ENCODE peak calls at places on chromosomes 13 and 19, in six cellular contexts. N is AG09319; V is Peyer's patch; Y is central memory CD4-positive, alpha-beta T cell; W is NCI-H2107; P is esophagus muscularis mucosa. R is an unnamed sample.

GRCh38 chr19:13102666-13103584 is at the start of gene LYL1:
- DNase-seq in V (peak), W (no peak), P (no peak), Y (no peak), N (no peak), R (no peak)

GRCh38 chr19:3335431-3336350 is 30.7 kb upstream of the NFIC start:
- DNase-seq in Y (no peak), V (peak), W (no peak), N (no peak), P (peak), R (no peak)

GRCh38 chr13:41017744-41018582 is 1.2 kb downstream of the ELF1 start:
- DNase-seq in Y (no peak), N (no peak), P (no peak), W (no peak), V (no peak), R (no peak)

GRCh38 chr19:1513492-1514294 is 874 bp upstream of the ADAMTSL5 start:
- DNase-seq in N (peak), P (no peak), W (no peak), Y (peak), V (peak), R (no peak)

GRCh38 chr19:12194827-12195500 is 32.1 kb downstream of the ZNF136 start:
- DNase-seq in V (peak), W (no peak), N (no peak), Y (peak), P (peak), R (no peak)

GRCh38 chr13:110520431-110521295 is 40.9 kb downstream of the RAB20 start:
- DNase-seq in Y (no peak), P (peak), N (peak), V (peak), W (no peak), R (peak)

GRCh38 chr13:111586291-111586690 is 265.8 kb downstream of the TEX29 start:
- DNase-seq in V (no peak), N (no peak), W (no peak), Y (no peak), P (no peak), R (no peak)

GRCh38 chr13:44249439-44249838 is 124.2 kb upstream of the SERP2 start:
- DNase-seq in P (no peak), Y (no peak), W (no peak), N (no peak), V (no peak), R (no peak)

GRCh38 chr13:51241720-51242119 is 19.5 kb downstream of the FAM124A start:
- DNase-seq in Y (no peak), V (no peak), N (no peak), W (no peak), P (no peak), R (no peak)

GRCh38 chr13:77239312-77239711 is 87.6 kb downstream of the MYCBP2 start:
- DNase-seq in P (no peak), W (no peak), Y (no peak), N (no peak), V (no peak), R (no peak)

GRCh38 chr19:5094768-5095567 is 126.1 kb downstream of the KDM4B start:
- DNase-seq in N (no peak), W (no peak), Y (no peak), V (no peak), P (no peak), R (no peak)

GRCh38 chr19:12840091-12841079 is 2.1 kb downstream of the MAST1 start:
- DNase-seq in Y (no peak), V (peak), P (no peak), W (no peak), N (no peak), R (no peak)

GRCh38 chr13:21594715-21595545 is 9.0 kb downstream of the MICU2 start:
- DNase-seq in Y (no peak), V (no peak), N (no peak), P (no peak), W (no peak), R (no peak)

GRCh38 chr19:36837902-36838783 is at the start of gene ZNF790:
- DNase-seq in Y (peak), N (peak), W (peak), V (peak), P (peak), R (peak)

GRCh38 chr19:55080915-55081772 is 5.5 kb downstream of the EPS8L1 start:
- DNase-seq in N (no peak), W (no peak), P (no peak), Y (peak), V (peak), R (no peak)

GRCh38 chr19:50858896-50859295 is 4.2 kb downstream of the KLK3 start:
- DNase-seq in V (peak), N (no peak), Y (no peak), W (peak), P (no peak), R (no peak)

GRCh38 chr13:51832471-51833152 is 12.4 kb downstream of the TMEM272 start:
- DNase-seq in P (no peak), W (no peak), V (peak), Y (peak), N (no peak), R (no peak)

GRCh38 chr19:40358773-40359172 is 10.3 kb downstream of the PLD3 start:
- DNase-seq in V (peak), P (no peak), N (no peak), W (no peak), Y (no peak), R (no peak)

GRCh38 chr19:51830263-51830662 is 35.3 kb downstream of the FPR3 start:
- DNase-seq in Y (no peak), W (no peak), N (no peak), V (no peak), P (no peak), R (no peak)

GRCh38 chr13:36086117-36086516 is 45.1 kb downstream of the DCLK1 start:
- DNase-seq in W (no peak), V (no peak), Y (no peak), N (no peak), P (no peak), R (no peak)

GRCh38 chr19:48698046-48698445 is 2.3 kb downstream of the FUT2 start:
- DNase-seq in W (no peak), V (no peak), Y (no peak), N (no peak), P (no peak), R (no peak)

GRCh38 chr13:51360489-51360888 is 21.0 kb downstream of the SERPINE3 start:
- DNase-seq in Y (no peak), P (no peak), V (no peak), N (no peak), W (peak), R (no peak)

GRCh38 chr19:53308339-53308811 is 25.2 kb upstream of the ZNF845 start:
- DNase-seq in V (no peak), W (no peak), N (no peak), P (no peak), Y (no peak), R (no peak)

GRCh38 chr13:77492982-77493381 is 42.5 kb upstream of the SCEL start:
- DNase-seq in Y (no peak), P (no peak), W (no peak), N (no peak), V (no peak), R (no peak)

GRCh38 chr13:75771818-75772217 is 135.7 kb downstream of the LMO7 start:
- DNase-seq in Y (no peak), V (no peak), N (no peak), P (no peak), W (no peak), R (no peak)

R was measured in vagina.